ENCODE peak calls at places on chromosomes 5 and 9, in seven cellular contexts. One of them, this sample, is unnamed.
A peak's percentile ranks its signal among the peaks of the same experiment; 100 is the strongest.

GRCh38 chr9:3874472-3875370 is 348.9 kb upstream of the RFX3 start:
- DNase-seq in neuronal stem cell: no peak
- DNase-seq in aorta: no peak
- DNase-seq in CD8-positive, alpha-beta memory T cell: no peak
- DNase-seq in vagina: no peak
- DNase-seq in SJSA1: no peak
- DNase-seq in ovary: no peak
- DNase-seq in this sample: no peak

GRCh38 chr9:124492818-124493217 is 14.4 kb downstream of the NR5A1 start:
- DNase-seq in SJSA1: no peak
- DNase-seq in aorta: no peak
- DNase-seq in vagina: no peak
- DNase-seq in ovary: no peak
- DNase-seq in CD8-positive, alpha-beta memory T cell: no peak
- DNase-seq in neuronal stem cell: no peak
- DNase-seq in this sample: no peak

GRCh38 chr5:92505925-92506324 is 1075.1 kb downstream of the NR2F1-AS1 start:
- DNase-seq in neuronal stem cell: no peak
- DNase-seq in CD8-positive, alpha-beta memory T cell: no peak
- DNase-seq in vagina: no peak
- DNase-seq in ovary: no peak
- DNase-seq in SJSA1: no peak
- DNase-seq in aorta: no peak
- DNase-seq in this sample: no peak

GRCh38 chr9:2126331-2126789 is 111.2 kb downstream of the SMARCA2 start:
- DNase-seq in neuronal stem cell: no peak
- DNase-seq in vagina: no peak
- DNase-seq in CD8-positive, alpha-beta memory T cell: no peak
- DNase-seq in ovary: peak; percentile 53
- DNase-seq in SJSA1: no peak
- DNase-seq in aorta: peak; percentile 62
- DNase-seq in this sample: peak; percentile 76

GRCh38 chr5:137217599-137218200 is 281.4 kb downstream of the SPOCK1 start:
- DNase-seq in ovary: no peak
- DNase-seq in vagina: no peak
- DNase-seq in neuronal stem cell: no peak
- DNase-seq in aorta: no peak
- DNase-seq in SJSA1: no peak
- DNase-seq in CD8-positive, alpha-beta memory T cell: no peak
- DNase-seq in this sample: no peak

GRCh38 chr5:16603295-16603694 is 13.5 kb downstream of the RETREG1 start:
- DNase-seq in neuronal stem cell: no peak
- DNase-seq in ovary: no peak
- DNase-seq in vagina: no peak
- DNase-seq in CD8-positive, alpha-beta memory T cell: no peak
- DNase-seq in aorta: no peak
- DNase-seq in SJSA1: no peak
- DNase-seq in this sample: no peak

GRCh38 chr5:124061663-124062062 is 549.7 kb downstream of the CSNK1G3 start:
- DNase-seq in SJSA1: no peak
- DNase-seq in neuronal stem cell: no peak
- DNase-seq in ovary: no peak
- DNase-seq in vagina: no peak
- DNase-seq in CD8-positive, alpha-beta memory T cell: no peak
- DNase-seq in aorta: no peak
- DNase-seq in this sample: no peak

GRCh38 chr9:31674264-31674663 is 710.2 kb upstream of the ACO1 start:
- DNase-seq in neuronal stem cell: no peak
- DNase-seq in ovary: no peak
- DNase-seq in vagina: no peak
- DNase-seq in CD8-positive, alpha-beta memory T cell: no peak
- DNase-seq in aorta: no peak
- DNase-seq in SJSA1: no peak
- DNase-seq in this sample: no peak

GRCh38 chr5:54889826-54890225 is 95.6 kb downstream of the ESM1 start:
- DNase-seq in SJSA1: no peak
- DNase-seq in aorta: no peak
- DNase-seq in vagina: no peak
- DNase-seq in neuronal stem cell: no peak
- DNase-seq in CD8-positive, alpha-beta memory T cell: no peak
- DNase-seq in ovary: no peak
- DNase-seq in this sample: no peak

GRCh38 chr5:113971454-113971853 is 390.4 kb upstream of the KCNN2 start:
- DNase-seq in ovary: no peak
- DNase-seq in vagina: no peak
- DNase-seq in SJSA1: no peak
- DNase-seq in neuronal stem cell: no peak
- DNase-seq in CD8-positive, alpha-beta memory T cell: no peak
- DNase-seq in aorta: no peak
- DNase-seq in this sample: no peak

GRCh38 chr5:122154910-122155309 is 25.6 kb downstream of the ZNF474 start:
- DNase-seq in vagina: no peak
- DNase-seq in neuronal stem cell: no peak
- DNase-seq in CD8-positive, alpha-beta memory T cell: no peak
- DNase-seq in aorta: peak; percentile 77
- DNase-seq in SJSA1: peak; percentile 83
- DNase-seq in ovary: no peak
- DNase-seq in this sample: peak; percentile 48

GRCh38 chr9:98742325-98743280 is 33.9 kb upstream of the GABBR2 start:
- DNase-seq in ovary: no peak
- DNase-seq in neuronal stem cell: no peak
- DNase-seq in aorta: no peak
- DNase-seq in SJSA1: peak; percentile 19
- DNase-seq in vagina: no peak
- DNase-seq in CD8-positive, alpha-beta memory T cell: no peak
- DNase-seq in this sample: no peak

GRCh38 chr5:157266286-157267007 is 524 bp downstream of the CYFIP2 start:
- DNase-seq in neuronal stem cell: peak; percentile 20
- DNase-seq in vagina: no peak
- DNase-seq in ovary: peak; percentile 24
- DNase-seq in aorta: peak; percentile 50
- DNase-seq in CD8-positive, alpha-beta memory T cell: peak; percentile 40
- DNase-seq in SJSA1: no peak
- DNase-seq in this sample: no peak

GRCh38 chr5:138468133-138468965 is 3.1 kb downstream of the EGR1 start:
- DNase-seq in CD8-positive, alpha-beta memory T cell: no peak
- DNase-seq in SJSA1: no peak
- DNase-seq in aorta: no peak
- DNase-seq in ovary: no peak
- DNase-seq in vagina: no peak
- DNase-seq in neuronal stem cell: no peak
- DNase-seq in this sample: no peak

GRCh38 chr5:138469540-138470321 is 4.5 kb downstream of the EGR1 start:
- DNase-seq in aorta: no peak
- DNase-seq in SJSA1: no peak
- DNase-seq in vagina: peak; percentile 86
- DNase-seq in ovary: no peak
- DNase-seq in neuronal stem cell: no peak
- DNase-seq in CD8-positive, alpha-beta memory T cell: no peak
- DNase-seq in this sample: no peak

GRCh38 chr5:138470322-138471285 is 5.3 kb downstream of the EGR1 start:
- DNase-seq in ovary: no peak
- DNase-seq in neuronal stem cell: no peak
- DNase-seq in vagina: no peak
- DNase-seq in aorta: no peak
- DNase-seq in CD8-positive, alpha-beta memory T cell: no peak
- DNase-seq in SJSA1: no peak
- DNase-seq in this sample: no peak

GRCh38 chr5:138467711-138468132 is 2.4 kb downstream of the EGR1 start:
- DNase-seq in aorta: no peak
- DNase-seq in neuronal stem cell: no peak
- DNase-seq in ovary: no peak
- DNase-seq in CD8-positive, alpha-beta memory T cell: no peak
- DNase-seq in SJSA1: no peak
- DNase-seq in vagina: peak; percentile 83
- DNase-seq in this sample: no peak

GRCh38 chr5:138468966-138469539 is 3.8 kb downstream of the EGR1 start:
- DNase-seq in neuronal stem cell: no peak
- DNase-seq in ovary: no peak
- DNase-seq in vagina: no peak
- DNase-seq in aorta: no peak
- DNase-seq in SJSA1: no peak
- DNase-seq in CD8-positive, alpha-beta memory T cell: no peak
- DNase-seq in this sample: no peak
- H3K27ac ChIP-seq in neuronal stem cell: no peak overlapping the region
- H3K27ac ChIP-seq in ovary: no peak overlapping the region
- H3K27ac ChIP-seq in vagina: no peak overlapping the region
- H3K27ac ChIP-seq in aorta: no peak overlapping the region
- H3K27ac ChIP-seq in SJSA1: no peak overlapping the region
- H3K27ac ChIP-seq in CD8-positive, alpha-beta memory T cell: no peak overlapping the region
- H3K27ac ChIP-seq in this sample: no peak overlapping the region

GRCh38 chr5:178349147-178349527 is 116.5 kb upstream of the PHYKPL start:
- DNase-seq in neuronal stem cell: no peak
- DNase-seq in ovary: no peak
- DNase-seq in SJSA1: no peak
- DNase-seq in vagina: no peak
- DNase-seq in aorta: peak; percentile 20
- DNase-seq in CD8-positive, alpha-beta memory T cell: no peak
- DNase-seq in this sample: no peak

GRCh38 chr5:178347956-178348355 is 115.4 kb upstream of the PHYKPL start:
- DNase-seq in SJSA1: no peak
- DNase-seq in ovary: no peak
- DNase-seq in aorta: peak; percentile 38
- DNase-seq in CD8-positive, alpha-beta memory T cell: no peak
- DNase-seq in neuronal stem cell: no peak
- DNase-seq in vagina: no peak
- DNase-seq in this sample: no peak

GRCh38 chr5:178348356-178349146 is 115.9 kb upstream of the PHYKPL start:
- DNase-seq in ovary: no peak
- DNase-seq in SJSA1: no peak
- DNase-seq in neuronal stem cell: no peak
- DNase-seq in CD8-positive, alpha-beta memory T cell: no peak
- DNase-seq in vagina: no peak
- DNase-seq in aorta: peak; percentile 21
- DNase-seq in this sample: no peak

GRCh38 chr5:178349607-178350353 is 117.2 kb upstream of the PHYKPL start:
- DNase-seq in SJSA1: no peak
- DNase-seq in vagina: no peak
- DNase-seq in aorta: peak; percentile 18
- DNase-seq in CD8-positive, alpha-beta memory T cell: no peak
- DNase-seq in neuronal stem cell: no peak
- DNase-seq in ovary: no peak
- DNase-seq in this sample: no peak

DNA sequence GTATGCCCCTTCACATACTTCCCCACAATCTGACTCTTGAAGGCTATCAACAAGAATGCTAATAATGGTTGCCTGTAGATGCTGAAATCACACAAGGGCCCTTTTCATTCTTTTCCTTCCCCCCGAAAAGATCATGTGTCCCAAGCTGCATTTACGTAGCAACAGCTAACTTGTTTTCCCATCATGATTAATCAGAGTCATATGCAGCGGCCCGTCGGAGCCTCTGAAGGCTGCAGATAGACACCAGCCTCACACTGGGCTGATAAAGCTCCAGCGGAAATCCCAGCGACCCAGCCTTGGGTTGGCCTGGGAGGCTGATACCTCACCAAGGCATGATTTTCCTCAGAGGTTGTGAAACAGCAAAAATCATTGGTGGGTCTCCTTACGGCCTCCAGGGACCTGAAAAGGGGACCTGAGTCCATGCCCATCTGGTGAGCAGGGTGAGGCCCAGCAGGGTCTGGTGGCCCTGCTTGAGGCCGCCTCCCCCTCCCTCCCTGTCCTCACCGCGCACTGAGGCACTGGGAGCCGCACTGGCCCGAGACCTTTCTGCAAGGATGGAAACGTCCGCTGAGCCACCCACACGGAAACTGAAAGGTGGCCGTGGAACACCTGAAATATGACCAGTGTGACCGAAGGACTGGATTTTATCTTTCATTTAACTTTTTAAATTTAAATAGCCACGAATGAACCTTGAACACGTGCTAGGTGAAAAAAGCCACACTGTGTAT is 114.2 kb upstream of the PHYKPL start:
- DNase-seq in aorta: peak; percentile 35
- DNase-seq in vagina: no peak
- DNase-seq in ovary: no peak
- DNase-seq in neuronal stem cell: no peak
- DNase-seq in CD8-positive, alpha-beta memory T cell: no peak
- DNase-seq in SJSA1: no peak
- DNase-seq in this sample: no peak
- H3K4me1 ChIP-seq in aorta: no peaks in the 10 kb centered on the region
- H3K4me1 ChIP-seq in vagina: no peaks in the 10 kb centered on the region
- H3K4me1 ChIP-seq in ovary: no peaks in the 10 kb centered on the region
- H3K4me1 ChIP-seq in neuronal stem cell: peaks cover 18% of the 10 kb centered on the region
- H3K4me1 ChIP-seq in CD8-positive, alpha-beta memory T cell: no peaks in the 10 kb centered on the region
- H3K4me1 ChIP-seq in SJSA1: no peaks in the 10 kb centered on the region
- H3K4me1 ChIP-seq in this sample: no peaks in the 10 kb centered on the region

DNA sequence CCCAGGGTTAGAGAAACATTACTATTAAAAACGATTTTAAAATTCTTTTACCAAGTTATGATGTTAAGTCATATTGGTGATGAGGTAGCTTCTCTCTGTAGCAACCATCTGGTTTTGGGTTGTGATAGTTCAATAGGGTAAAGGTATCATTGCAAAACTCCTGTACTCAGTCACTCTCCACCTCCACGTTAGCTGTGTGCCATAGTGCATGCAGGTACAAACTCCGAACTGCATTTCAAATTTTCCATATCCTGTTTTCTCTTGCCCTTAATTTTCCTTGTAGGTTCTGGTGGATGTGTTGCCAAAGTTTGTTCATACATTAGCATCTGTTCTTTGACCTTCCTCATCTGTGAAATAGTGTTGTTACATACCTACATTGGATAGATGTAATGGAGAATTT is 53.1 kb upstream of the ARRDC3 start:
- DNase-seq in neuronal stem cell: no peak
- DNase-seq in SJSA1: no peak
- DNase-seq in aorta: no peak
- DNase-seq in ovary: no peak
- DNase-seq in CD8-positive, alpha-beta memory T cell: no peak
- DNase-seq in vagina: no peak
- DNase-seq in this sample: no peak
- H3K27ac ChIP-seq in neuronal stem cell: no peak overlapping the region
- H3K27ac ChIP-seq in SJSA1: no peak overlapping the region
- H3K27ac ChIP-seq in aorta: no peak overlapping the region
- H3K27ac ChIP-seq in ovary: no peak overlapping the region
- H3K27ac ChIP-seq in CD8-positive, alpha-beta memory T cell: no peak overlapping the region
- H3K27ac ChIP-seq in vagina: no peak overlapping the region
- H3K27ac ChIP-seq in this sample: no peak overlapping the region

GRCh38 chr5:5968981-5969380 is 409.4 kb downstream of the MED10 start:
- DNase-seq in CD8-positive, alpha-beta memory T cell: no peak
- DNase-seq in ovary: no peak
- DNase-seq in SJSA1: no peak
- DNase-seq in aorta: no peak
- DNase-seq in vagina: no peak
- DNase-seq in neuronal stem cell: no peak
- DNase-seq in this sample: no peak

GRCh38 chr5:5967945-5968344 is 410.4 kb downstream of the MED10 start:
- DNase-seq in vagina: no peak
- DNase-seq in CD8-positive, alpha-beta memory T cell: no peak
- DNase-seq in aorta: no peak
- DNase-seq in neuronal stem cell: no peak
- DNase-seq in SJSA1: no peak
- DNase-seq in ovary: no peak
- DNase-seq in this sample: no peak

GRCh38 chr5:5971227-5971626 is 407.1 kb downstream of the MED10 start:
- DNase-seq in aorta: no peak
- DNase-seq in neuronal stem cell: no peak
- DNase-seq in vagina: no peak
- DNase-seq in CD8-positive, alpha-beta memory T cell: no peak
- DNase-seq in ovary: no peak
- DNase-seq in SJSA1: no peak
- DNase-seq in this sample: no peak

GRCh38 chr5:5967373-5967772 is 411.0 kb downstream of the MED10 start:
- DNase-seq in ovary: no peak
- DNase-seq in SJSA1: no peak
- DNase-seq in neuronal stem cell: no peak
- DNase-seq in aorta: no peak
- DNase-seq in CD8-positive, alpha-beta memory T cell: no peak
- DNase-seq in vagina: no peak
- DNase-seq in this sample: no peak

GRCh38 chr5:5969942-5970483 is 408.3 kb downstream of the MED10 start:
- DNase-seq in ovary: no peak
- DNase-seq in neuronal stem cell: no peak
- DNase-seq in vagina: no peak
- DNase-seq in CD8-positive, alpha-beta memory T cell: no peak
- DNase-seq in aorta: no peak
- DNase-seq in SJSA1: no peak
- DNase-seq in this sample: no peak
- H3K4me1 ChIP-seq in ovary: no peaks in the 10 kb centered on the region
- H3K4me1 ChIP-seq in neuronal stem cell: no peaks in the 10 kb centered on the region
- H3K4me1 ChIP-seq in vagina: no peaks in the 10 kb centered on the region
- H3K4me1 ChIP-seq in CD8-positive, alpha-beta memory T cell: no peaks in the 10 kb centered on the region
- H3K4me1 ChIP-seq in aorta: no peaks in the 10 kb centered on the region
- H3K4me1 ChIP-seq in SJSA1: no peaks in the 10 kb centered on the region
- H3K4me1 ChIP-seq in this sample: no peaks in the 10 kb centered on the region

This sample was measured in testis.